ENCODE peak calls at places on chromosomes 12 and 14, in ten cellular contexts. X is PC-9, U is A549, P is IMR-90, C is esophagus muscularis mucosa, L is fibroblast of lung, J is heart left ventricle, F is left ventricle myocardium inferior, D is trophoblast cell, I is iPS DF 6.9. B is an unnamed sample. For H3K4me1, the result is how much of the 10 kb centered on the place peaks cover.

GRCh38 chr14:26773906-26774593 is 176.2 kb upstream of the NOVA1 start:
- DNase-seq in P (no peak), I (no peak), L (peak), F (no peak), X (no peak), D (no peak), J (no peak), C (no peak), U (no peak), B (peak)

GRCh38 chr12:67598598-67598997 is 49.9 kb upstream of the DYRK2 start:
- DNase-seq in D (no peak), P (no peak), J (no peak), C (peak), I (no peak), F (no peak), X (no peak), L (no peak), U (no peak), B (no peak)

GRCh38 chr14:85471744-85472143 is 58.2 kb upstream of the FLRT2 start:
- DNase-seq in C (no peak), P (peak), I (no peak), X (peak), U (peak), L (peak), D (peak), J (no peak), F (no peak), B (peak)

GRCh38 chr12:108665608-108666202 is 32.0 kb upstream of the SELPLG start:
- DNase-seq in C (no peak), L (no peak), J (no peak), I (no peak), F (no peak), U (no peak), P (no peak), X (no peak), D (no peak), B (no peak)

GRCh38 chr12:160858-161257 is 53.1 kb downstream of the SLC6A12 start:
- DNase-seq in I (no peak), P (no peak), F (no peak), D (no peak), U (no peak), C (no peak), L (no peak), X (no peak), J (no peak), B (no peak)

GRCh38 chr12:119419371-119419770 is 84.8 kb downstream of the CCDC60 start:
- DNase-seq in C (no peak), F (no peak), D (no peak), P (no peak), I (no peak), U (no peak), X (no peak), L (no peak), J (no peak), B (no peak)

GRCh38 chr14:41922014-41922413 is 315.3 kb downstream of the LRFN5 start:
- DNase-seq in C (no peak), P (no peak), F (no peak), X (no peak), D (no peak), J (no peak), L (no peak), U (no peak), I (no peak), B (no peak)

GRCh38 chr12:47910486-47910885 is 5.7 kb upstream of the VDR start:
- DNase-seq in L (peak), J (no peak), I (no peak), C (no peak), P (no peak), U (no peak), X (no peak), F (no peak), D (peak), B (peak)

GRCh38 chr12:95922231-95922630 is 20.2 kb downstream of the CCDC38 start:
- DNase-seq in C (no peak), D (no peak), J (no peak), I (no peak), U (no peak), F (no peak), X (no peak), P (peak), L (peak), B (peak)

GRCh38 chr14:100530270-100531072 is 56.7 kb downstream of the BEGAIN start:
- DNase-seq in D (no peak), L (no peak), I (no peak), X (no peak), U (no peak), P (no peak), C (no peak), J (peak), F (peak), B (no peak)

DNA sequence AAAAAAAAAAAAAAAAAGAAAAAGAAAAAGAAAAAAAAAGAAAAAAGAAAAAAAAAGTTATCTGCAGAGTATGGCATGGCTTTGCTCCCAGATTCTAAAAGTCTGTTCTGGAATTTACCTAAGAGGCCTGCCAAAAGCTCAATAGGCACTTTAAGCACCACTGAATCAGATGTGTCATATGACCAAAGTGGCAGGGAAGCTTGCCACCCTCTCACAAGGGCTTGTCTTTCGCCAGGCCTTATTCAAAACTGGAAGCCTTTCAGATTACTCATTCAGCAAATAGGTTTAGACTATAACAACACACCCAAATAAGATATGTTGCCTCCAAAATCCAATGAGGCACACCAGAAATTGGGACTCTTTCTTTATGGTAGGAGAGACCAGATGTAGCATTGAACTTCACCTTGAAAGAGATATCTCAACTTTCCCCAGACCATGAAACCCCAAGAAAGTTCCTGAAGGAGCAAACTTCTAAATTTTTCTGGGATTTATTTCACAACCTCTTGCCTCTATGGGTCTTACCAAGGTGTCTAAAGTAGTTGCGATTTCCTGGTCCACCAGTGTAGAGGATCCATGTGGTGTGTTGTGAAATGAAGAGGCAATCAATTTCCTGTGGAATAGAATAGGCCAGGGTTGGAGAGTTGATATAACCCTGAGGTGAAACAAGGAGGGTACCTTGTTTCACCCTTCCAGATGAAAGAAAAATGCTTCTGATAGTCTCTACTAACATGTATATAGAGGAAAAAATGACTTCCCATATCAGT is 218.8 kb downstream of the DAD1 start:
- DNase-seq in D (no peak), P (no peak), U (no peak), F (peak), J (no peak), C (no peak), L (peak), I (no peak), X (peak), B (peak)
- H3K27ac ChIP-seq in D (no peak), P (no peak), U (no peak), F (peak), J (peak), C (no peak), L (no peak), I (no peak), X (no peak), B (no peak)

DNA sequence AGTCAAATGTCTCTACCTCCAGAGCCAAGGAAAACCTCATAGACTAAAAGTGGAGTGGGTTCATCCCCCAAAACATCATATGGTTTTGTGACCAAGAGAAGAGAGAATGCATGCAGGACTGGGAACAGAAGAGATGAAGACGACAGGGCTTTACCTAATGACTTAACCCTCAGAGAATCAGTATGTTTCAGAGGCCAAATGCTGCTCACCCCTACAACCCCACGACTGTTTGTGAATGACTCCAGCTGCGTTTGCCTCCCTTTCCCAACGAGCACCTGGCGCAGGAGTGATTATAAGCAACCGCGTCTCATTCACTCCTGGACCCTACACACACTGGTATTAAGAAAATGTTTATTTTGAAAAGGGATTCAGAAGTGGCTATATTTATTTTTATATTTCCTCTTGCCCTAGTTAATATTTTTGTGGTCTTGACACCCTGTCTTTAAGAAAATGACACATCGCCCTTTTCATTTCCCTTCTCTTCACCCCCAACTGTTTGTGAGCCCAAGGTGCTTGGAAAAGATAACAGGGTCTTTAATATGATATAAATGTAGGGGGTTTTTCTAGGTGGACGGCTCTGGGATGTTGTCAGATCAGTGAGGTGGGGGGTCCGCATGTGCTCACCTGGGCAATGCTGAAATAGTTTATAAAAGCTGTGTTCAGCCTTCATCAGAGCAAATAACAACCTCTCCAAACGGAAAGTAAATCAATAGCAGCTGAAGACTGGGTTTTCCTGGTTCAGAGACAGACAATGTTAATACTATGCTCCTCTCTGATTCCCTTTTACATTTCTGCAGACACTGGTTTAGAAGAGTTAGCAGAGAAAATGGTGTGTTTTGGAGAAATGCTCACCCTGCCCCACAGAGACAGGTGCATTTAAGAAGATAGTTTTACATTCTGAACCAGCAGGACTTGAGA is 77.7 kb downstream of the SLC15A4 start:
- DNase-seq in P (no peak), J (no peak), U (no peak), X (no peak), F (no peak), L (no peak), C (no peak), I (no peak), D (no peak), B (no peak)
- H3K4me1 ChIP-seq in P (under half), J (under half), U (under half), X (under half), F (under half), L (under half), C (under half), I (under half), D (under half), B (under half)

DNA sequence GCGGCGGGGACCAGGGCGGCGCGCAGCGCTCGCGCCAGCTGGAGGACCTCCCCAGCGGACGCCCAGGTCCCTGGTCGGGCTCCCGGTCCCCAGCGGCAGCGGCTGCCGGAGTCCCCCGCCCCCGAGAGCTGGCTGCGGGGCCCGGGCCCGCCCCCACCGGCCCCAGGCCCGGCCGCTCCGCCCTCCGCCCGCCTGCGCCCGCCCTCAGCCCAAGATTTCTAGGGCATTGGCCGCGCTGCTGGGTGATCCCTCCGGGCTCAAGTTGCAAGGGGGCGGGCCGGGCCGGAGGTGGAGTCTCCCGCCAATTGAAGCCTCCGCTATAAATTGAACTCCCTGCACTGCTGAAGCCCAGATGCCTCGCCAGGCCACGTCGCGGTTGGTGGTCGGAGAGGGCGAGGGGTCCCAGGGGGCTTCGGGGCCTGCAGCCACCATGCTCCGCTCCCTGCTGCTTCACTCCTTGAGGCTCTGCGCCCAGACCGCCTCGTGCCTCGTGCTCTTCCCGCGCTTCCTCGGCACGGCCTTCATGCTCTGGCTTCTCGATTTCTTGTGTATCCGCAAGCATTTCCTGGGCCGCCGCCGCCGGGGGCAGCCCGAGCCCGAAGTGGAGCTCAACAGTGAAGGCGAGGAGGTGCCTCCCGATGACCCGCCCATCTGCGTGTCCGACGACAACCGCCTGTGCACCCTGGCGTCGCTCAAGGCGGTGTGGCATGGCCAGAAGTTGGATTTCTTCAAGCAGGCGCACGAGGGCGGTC is at the start of gene DIO3:
- DNase-seq in J (peak), U (no peak), X (no peak), C (no peak), P (no peak), I (no peak), L (peak), F (no peak), D (no peak), B (no peak)
- H3K27ac ChIP-seq in J (no peak), U (no peak), X (no peak), C (no peak), P (no peak), I (no peak), L (no peak), F (no peak), D (no peak), B (no peak)

GRCh38 chr12:1588574-1588944 is 5.8 kb downstream of the FBXL14 start:
- DNase-seq in J (no peak), P (no peak), X (no peak), I (no peak), F (no peak), C (no peak), L (no peak), U (no peak), D (no peak), B (no peak)
- H3K4me1 ChIP-seq in J (half or more), P (under half), X (under half), I (under half), F (half or more), C (half or more), L (under half), U (under half), D (under half), B (under half)

GRCh38 chr14:69355955-69356321 is 42.2 kb downstream of the ERH start:
- DNase-seq in L (peak), U (no peak), I (no peak), F (no peak), D (no peak), J (no peak), C (no peak), X (no peak), P (peak), B (no peak)

GRCh38 chr14:69354383-69355154 is 43.5 kb downstream of the ERH start:
- DNase-seq in J (no peak), I (no peak), P (peak), L (no peak), C (no peak), U (no peak), X (no peak), D (no peak), F (no peak), B (peak)

GRCh38 chr14:69356903-69357543 is 41.1 kb downstream of the ERH start:
- DNase-seq in F (no peak), L (no peak), C (no peak), X (no peak), J (no peak), I (no peak), D (peak), P (no peak), U (no peak), B (no peak)

GRCh38 chr14:69353168-69353567 is 44.9 kb downstream of the ERH start:
- DNase-seq in U (no peak), X (no peak), P (no peak), J (no peak), C (no peak), D (no peak), F (no peak), L (no peak), I (no peak), B (no peak)

GRCh38 chr14:69355155-69355954 is 42.7 kb downstream of the ERH start:
- DNase-seq in D (no peak), C (no peak), X (no peak), U (no peak), L (no peak), F (no peak), J (no peak), I (no peak), P (no peak), B (no peak)
- H3K27ac ChIP-seq in D (no peak), C (peak), X (no peak), U (no peak), L (no peak), F (peak), J (peak), I (no peak), P (no peak), B (no peak)

GRCh38 chr12:124856132-124856841 is 7.4 kb downstream of the SCARB1 start:
- DNase-seq in F (no peak), P (no peak), X (no peak), U (no peak), L (no peak), C (no peak), D (no peak), J (no peak), I (no peak), B (no peak)

GRCh38 chr12:124856842-124857178 is 6.9 kb downstream of the SCARB1 start:
- DNase-seq in D (no peak), J (no peak), X (no peak), C (no peak), F (no peak), I (no peak), U (no peak), L (no peak), P (no peak), B (no peak)

GRCh38 chr12:124854637-124855184 is 9.0 kb downstream of the SCARB1 start:
- DNase-seq in D (no peak), J (no peak), L (no peak), F (no peak), P (no peak), X (no peak), C (no peak), U (no peak), I (no peak), B (no peak)

GRCh38 chr12:124853781-124854636 is 9.7 kb downstream of the SCARB1 start:
- DNase-seq in U (no peak), I (no peak), C (no peak), D (peak), F (no peak), P (no peak), L (no peak), J (no peak), X (no peak), B (no peak)

DNA sequence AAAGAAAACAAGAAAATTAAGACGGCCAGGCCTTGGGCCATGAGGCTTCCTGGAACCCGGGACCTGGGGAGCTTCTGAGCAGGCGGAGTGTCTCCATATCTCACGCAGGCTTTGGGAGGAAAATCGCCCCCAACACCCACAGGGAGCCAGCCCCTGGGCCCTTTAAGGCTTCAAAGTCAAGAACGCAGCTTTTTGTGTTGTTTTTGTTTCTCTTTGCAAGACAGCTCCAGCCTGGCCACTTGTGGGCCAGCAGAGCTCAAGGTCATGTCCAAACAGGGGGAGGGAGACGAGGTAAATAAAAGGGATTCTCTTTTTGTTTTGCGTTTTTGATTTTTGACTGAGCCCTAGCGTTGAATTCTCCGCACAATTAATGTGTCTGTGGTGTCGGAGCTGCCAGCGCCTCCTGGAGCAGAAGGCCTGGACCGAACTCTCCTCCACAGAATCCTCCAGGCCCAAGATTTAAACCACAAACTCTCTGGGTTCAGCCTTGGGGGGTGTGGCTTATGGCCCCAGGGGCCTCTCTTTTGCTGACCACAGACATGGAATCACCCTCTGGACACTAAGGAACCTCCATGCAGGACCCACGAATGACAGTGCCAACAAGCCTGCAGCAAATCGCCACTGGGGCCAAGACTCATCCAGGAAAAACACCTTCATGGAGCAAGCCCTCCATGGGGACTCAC is 8.2 kb downstream of the SCARB1 start:
- DNase-seq in L (no peak), D (no peak), I (no peak), C (no peak), J (no peak), X (no peak), P (no peak), U (no peak), F (no peak), B (no peak)
- H3K4me1 ChIP-seq in L (under half), D (under half), I (under half), C (under half), J (under half), X (under half), P (under half), U (under half), F (under half), B (under half)

DNA sequence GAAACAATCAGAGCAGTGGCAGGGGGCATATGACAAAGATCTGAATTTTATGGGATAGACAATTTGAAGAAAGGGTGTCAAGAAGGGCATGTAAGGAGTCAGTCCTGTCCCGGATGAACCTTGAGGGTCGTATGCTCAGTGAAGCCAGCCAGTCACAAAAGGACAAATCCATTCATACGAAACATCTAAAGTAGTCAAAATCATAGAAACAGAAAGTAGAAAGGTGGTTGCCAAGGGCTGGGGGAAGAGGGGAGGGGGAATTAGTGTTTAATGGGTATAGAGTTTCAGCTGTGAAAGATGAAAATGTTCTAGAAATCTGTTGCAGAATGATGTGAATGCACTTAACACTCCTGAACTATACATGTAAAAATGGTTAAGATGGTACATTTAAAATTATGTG is 157.5 kb downstream of the TGFB3 start:
- DNase-seq in U (no peak), L (no peak), F (no peak), J (no peak), P (no peak), D (no peak), I (no peak), C (no peak), X (no peak), B (no peak)
- H3K27ac ChIP-seq in U (no peak), L (no peak), F (peak), J (peak), P (no peak), D (no peak), I (no peak), C (peak), X (no peak), B (no peak)

B was measured in foreskin keratinocyte.